ENCODE peak calls at places on chromosome 7, in six cellular contexts. Y is M059J, C is AG04449, K is cardiac muscle cell, I is nephron progenitor cell, F is iPS-NIHi11. E is an unnamed sample.
A peak's percentile ranks its signal among the peaks of the same experiment; 100 is the strongest.

GRCh38 chr7:36735172-36735571 is 10.9 kb upstream of the AOAH start:
- DNase-seq in Y (peak; percentile 71), C (no peak), K (no peak), I (no peak), F (no peak), E (peak; percentile 56)

GRCh38 chr7:13117103-13117502 is 429.7 kb downstream of the ARL4A start:
- DNase-seq in Y (no peak), C (no peak), K (no peak), I (no peak), F (peak; percentile 24), E (peak; percentile 10)

GRCh38 chr7:157077986-157078644 is 60.6 kb upstream of the UBE3C start:
- DNase-seq in Y (no peak), C (no peak), K (peak; percentile 22), I (peak; percentile 64), F (peak; percentile 68), E (no peak)

GRCh38 chr7:115812796-115813195 is 217.8 kb downstream of the TFEC start:
- DNase-seq in Y (no peak), C (no peak), K (no peak), I (no peak), F (no peak), E (no peak)

GRCh38 chr7:44145969-44146897 is 5.1 kb upstream of the MYL7 start:
- DNase-seq in Y (peak; percentile 18), C (no peak), K (peak; percentile 91), I (peak; percentile 90), F (peak; percentile 99), E (peak; percentile 52)

GRCh38 chr7:99485094-99485493 is 12.4 kb downstream of the ZNF789 start:
- DNase-seq in Y (no peak), C (no peak), K (no peak), I (no peak), F (no peak), E (no peak)

GRCh38 chr7:91780526-91780925 is 100.0 kb downstream of the MTERF1 start:
- DNase-seq in Y (no peak), C (no peak), K (no peak), I (no peak), F (no peak), E (no peak)

GRCh38 chr7:106283831-106284515 is 810 bp downstream of the NAMPT start:
- DNase-seq in Y (peak; percentile 72), C (no peak), K (peak; percentile 66), I (peak; percentile 58), F (peak; percentile 33), E (peak; percentile 50)

E was measured in kidney tubule cell.